ENCODE peak calls at places on chromosomes 11 and 22, in six cellular contexts. One of them, this sample, is unnamed.

GRCh38 chr22:46537221-46537945 is at the start of gene CELSR1:
- ATAC-seq in foreskin keratinocyte: peak
- ATAC-seq in left cardiac atrium: peak
- ATAC-seq in activated T-cell treated with anti-CD3 and anti-CD28 coated beads, Interleukin-2, amount 50 U/mL, for 72 hours: peak
- ATAC-seq in left colon: peak
- ATAC-seq in aorta: no peak
- ATAC-seq in this sample: peak

GRCh38 chr11:110565690-110566336 is 136.1 kb downstream of the FDX1 start:
- ATAC-seq in foreskin keratinocyte: peak
- ATAC-seq in left cardiac atrium: peak
- ATAC-seq in activated T-cell treated with anti-CD3 and anti-CD28 coated beads, Interleukin-2, amount 50 U/mL, for 72 hours: peak
- ATAC-seq in left colon: peak
- ATAC-seq in aorta: no peak
- ATAC-seq in this sample: peak

GRCh38 chr11:12827929-12828812 is 153.9 kb downstream of the TEAD1 start:
- ATAC-seq in foreskin keratinocyte: peak
- ATAC-seq in left cardiac atrium: peak
- ATAC-seq in activated T-cell treated with anti-CD3 and anti-CD28 coated beads, Interleukin-2, amount 50 U/mL, for 72 hours: no peak
- ATAC-seq in left colon: peak
- ATAC-seq in aorta: peak
- ATAC-seq in this sample: no peak

GRCh38 chr11:108943853-108944252 is 279.0 kb downstream of the DDX10 start:
- ATAC-seq in foreskin keratinocyte: peak
- ATAC-seq in left cardiac atrium: no peak
- ATAC-seq in activated T-cell treated with anti-CD3 and anti-CD28 coated beads, Interleukin-2, amount 50 U/mL, for 72 hours: no peak
- ATAC-seq in left colon: no peak
- ATAC-seq in aorta: no peak
- ATAC-seq in this sample: no peak

GRCh38 chr11:93031386-93031785 is 61.9 kb downstream of the MTNR1B start:
- ATAC-seq in foreskin keratinocyte: peak
- ATAC-seq in left cardiac atrium: no peak
- ATAC-seq in activated T-cell treated with anti-CD3 and anti-CD28 coated beads, Interleukin-2, amount 50 U/mL, for 72 hours: no peak
- ATAC-seq in left colon: no peak
- ATAC-seq in aorta: no peak
- ATAC-seq in this sample: peak

GRCh38 chr11:45941285-45941684 is 18.8 kb downstream of the LARGE2 start:
- ATAC-seq in foreskin keratinocyte: no peak
- ATAC-seq in left cardiac atrium: no peak
- ATAC-seq in activated T-cell treated with anti-CD3 and anti-CD28 coated beads, Interleukin-2, amount 50 U/mL, for 72 hours: peak
- ATAC-seq in left colon: no peak
- ATAC-seq in aorta: no peak
- ATAC-seq in this sample: peak

GRCh38 chr11:105553015-105553414 is 56.9 kb upstream of the GRIA4 start:
- ATAC-seq in foreskin keratinocyte: no peak
- ATAC-seq in left cardiac atrium: no peak
- ATAC-seq in activated T-cell treated with anti-CD3 and anti-CD28 coated beads, Interleukin-2, amount 50 U/mL, for 72 hours: no peak
- ATAC-seq in left colon: no peak
- ATAC-seq in aorta: no peak
- ATAC-seq in this sample: no peak

GRCh38 chr11:95716266-95716665 is 73.3 kb downstream of the FAM76B start:
- ATAC-seq in foreskin keratinocyte: peak
- ATAC-seq in left cardiac atrium: no peak
- ATAC-seq in activated T-cell treated with anti-CD3 and anti-CD28 coated beads, Interleukin-2, amount 50 U/mL, for 72 hours: peak
- ATAC-seq in left colon: no peak
- ATAC-seq in aorta: no peak
- ATAC-seq in this sample: peak

GRCh38 chr11:131928992-131929391 is 558.6 kb downstream of the NTM start:
- ATAC-seq in foreskin keratinocyte: no peak
- ATAC-seq in left cardiac atrium: no peak
- ATAC-seq in activated T-cell treated with anti-CD3 and anti-CD28 coated beads, Interleukin-2, amount 50 U/mL, for 72 hours: no peak
- ATAC-seq in left colon: no peak
- ATAC-seq in aorta: no peak
- ATAC-seq in this sample: no peak

GRCh38 chr11:68314886-68315580 is 2.6 kb downstream of the LRP5 start:
- ATAC-seq in foreskin keratinocyte: peak
- ATAC-seq in left cardiac atrium: peak
- ATAC-seq in activated T-cell treated with anti-CD3 and anti-CD28 coated beads, Interleukin-2, amount 50 U/mL, for 72 hours: no peak
- ATAC-seq in left colon: peak
- ATAC-seq in aorta: peak
- ATAC-seq in this sample: no peak

GRCh38 chr22:45911601-45912271 is 65.2 kb downstream of the WNT7B start:
- ATAC-seq in foreskin keratinocyte: peak
- ATAC-seq in left cardiac atrium: peak
- ATAC-seq in activated T-cell treated with anti-CD3 and anti-CD28 coated beads, Interleukin-2, amount 50 U/mL, for 72 hours: no peak
- ATAC-seq in left colon: no peak
- ATAC-seq in aorta: no peak
- ATAC-seq in this sample: no peak

GRCh38 chr11:84452211-84452610 is 1166.0 kb upstream of the CCDC90B start:
- ATAC-seq in foreskin keratinocyte: no peak
- ATAC-seq in left cardiac atrium: no peak
- ATAC-seq in activated T-cell treated with anti-CD3 and anti-CD28 coated beads, Interleukin-2, amount 50 U/mL, for 72 hours: no peak
- ATAC-seq in left colon: no peak
- ATAC-seq in aorta: no peak
- ATAC-seq in this sample: no peak

GRCh38 chr11:27468643-27469332 is 3.8 kb downstream of the LGR4 start:
- ATAC-seq in foreskin keratinocyte: peak
- ATAC-seq in left cardiac atrium: no peak
- ATAC-seq in activated T-cell treated with anti-CD3 and anti-CD28 coated beads, Interleukin-2, amount 50 U/mL, for 72 hours: no peak
- ATAC-seq in left colon: peak
- ATAC-seq in aorta: no peak
- ATAC-seq in this sample: no peak

GRCh38 chr11:67371549-67372231 is 1.7 kb downstream of the CLCF1 start:
- ATAC-seq in foreskin keratinocyte: peak
- ATAC-seq in left cardiac atrium: peak
- ATAC-seq in activated T-cell treated with anti-CD3 and anti-CD28 coated beads, Interleukin-2, amount 50 U/mL, for 72 hours: no peak
- ATAC-seq in left colon: peak
- ATAC-seq in aorta: no peak
- ATAC-seq in this sample: no peak

GRCh38 chr11:71200761-71201160 is 51.6 kb downstream of the SHANK2 start:
- ATAC-seq in foreskin keratinocyte: no peak
- ATAC-seq in left cardiac atrium: no peak
- ATAC-seq in activated T-cell treated with anti-CD3 and anti-CD28 coated beads, Interleukin-2, amount 50 U/mL, for 72 hours: no peak
- ATAC-seq in left colon: no peak
- ATAC-seq in aorta: no peak
- ATAC-seq in this sample: no peak

GRCh38 chr22:50303848-50304527 is 3.5 kb downstream of the PLXNB2 start:
- ATAC-seq in foreskin keratinocyte: peak
- ATAC-seq in left cardiac atrium: no peak
- ATAC-seq in activated T-cell treated with anti-CD3 and anti-CD28 coated beads, Interleukin-2, amount 50 U/mL, for 72 hours: no peak
- ATAC-seq in left colon: peak
- ATAC-seq in aorta: no peak
- ATAC-seq in this sample: no peak

GRCh38 chr11:111387318-111387863 is 8.3 kb upstream of the POU2AF1 start:
- ATAC-seq in foreskin keratinocyte: no peak
- ATAC-seq in left cardiac atrium: no peak
- ATAC-seq in activated T-cell treated with anti-CD3 and anti-CD28 coated beads, Interleukin-2, amount 50 U/mL, for 72 hours: no peak
- ATAC-seq in left colon: peak
- ATAC-seq in aorta: no peak
- ATAC-seq in this sample: no peak

GRCh38 chr11:59766542-59766941 is 11.4 kb downstream of the STX3 start:
- ATAC-seq in foreskin keratinocyte: no peak
- ATAC-seq in left cardiac atrium: peak
- ATAC-seq in activated T-cell treated with anti-CD3 and anti-CD28 coated beads, Interleukin-2, amount 50 U/mL, for 72 hours: no peak
- ATAC-seq in left colon: no peak
- ATAC-seq in aorta: no peak
- ATAC-seq in this sample: no peak

GRCh38 chr11:118834428-118835028 is 43.6 kb upstream of the DDX6 start:
- ATAC-seq in foreskin keratinocyte: no peak
- ATAC-seq in left cardiac atrium: no peak
- ATAC-seq in activated T-cell treated with anti-CD3 and anti-CD28 coated beads, Interleukin-2, amount 50 U/mL, for 72 hours: peak
- ATAC-seq in left colon: no peak
- ATAC-seq in aorta: no peak
- ATAC-seq in this sample: peak

GRCh38 chr22:31155425-31155824 is 4.6 kb upstream of the RNF185 start:
- ATAC-seq in foreskin keratinocyte: no peak
- ATAC-seq in left cardiac atrium: no peak
- ATAC-seq in activated T-cell treated with anti-CD3 and anti-CD28 coated beads, Interleukin-2, amount 50 U/mL, for 72 hours: no peak
- ATAC-seq in left colon: no peak
- ATAC-seq in aorta: peak
- ATAC-seq in this sample: no peak

GRCh38 chr11:93085097-93085496 is 112.7 kb downstream of the SLC36A4 start:
- ATAC-seq in foreskin keratinocyte: peak
- ATAC-seq in left cardiac atrium: no peak
- ATAC-seq in activated T-cell treated with anti-CD3 and anti-CD28 coated beads, Interleukin-2, amount 50 U/mL, for 72 hours: no peak
- ATAC-seq in left colon: no peak
- ATAC-seq in aorta: no peak
- ATAC-seq in this sample: no peak

GRCh38 chr22:28172948-28173360 is 253.9 kb upstream of the PITPNB start:
- ATAC-seq in foreskin keratinocyte: peak
- ATAC-seq in left cardiac atrium: no peak
- ATAC-seq in activated T-cell treated with anti-CD3 and anti-CD28 coated beads, Interleukin-2, amount 50 U/mL, for 72 hours: no peak
- ATAC-seq in left colon: peak
- ATAC-seq in aorta: no peak
- ATAC-seq in this sample: no peak

GRCh38 chr11:74646215-74646614 is 53.8 kb downstream of the POLD3 start:
- ATAC-seq in foreskin keratinocyte: no peak
- ATAC-seq in left cardiac atrium: no peak
- ATAC-seq in activated T-cell treated with anti-CD3 and anti-CD28 coated beads, Interleukin-2, amount 50 U/mL, for 72 hours: no peak
- ATAC-seq in left colon: no peak
- ATAC-seq in aorta: no peak
- ATAC-seq in this sample: no peak

GRCh38 chr11:126348806-126349582 is 6.5 kb upstream of the ST3GAL4 start:
- ATAC-seq in foreskin keratinocyte: no peak
- ATAC-seq in left cardiac atrium: peak
- ATAC-seq in activated T-cell treated with anti-CD3 and anti-CD28 coated beads, Interleukin-2, amount 50 U/mL, for 72 hours: peak
- ATAC-seq in left colon: no peak
- ATAC-seq in aorta: peak
- ATAC-seq in this sample: peak